ENCODE peak calls at places on chromosomes 16 and 17, in nine cellular contexts. One of them, this sample, is unnamed.

GRCh38 chr17:43888548-43888947 is 18.8 kb downstream of the MPP2 start:
- DNase-seq in naive thymus-derived CD8-positive, alpha-beta T cell: no peak
- DNase-seq in pancreas: no peak
- DNase-seq in PC-3: no peak
- DNase-seq in HEK293T: no peak
- DNase-seq in NCI-H1436: no peak
- DNase-seq in NCI-H226: no peak
- DNase-seq in memory B cell: no peak
- DNase-seq in GOT3: no peak
- DNase-seq in this sample: no peak

GRCh38 chr17:63019138-63019873 is 53.3 kb downstream of the TANC2 start:
- DNase-seq in naive thymus-derived CD8-positive, alpha-beta T cell: no peak
- DNase-seq in HEK293T: no peak
- DNase-seq in NCI-H1436: no peak
- DNase-seq in GOT3: no peak
- DNase-seq in pancreas: no peak
- DNase-seq in PC-3: no peak
- DNase-seq in NCI-H226: no peak
- DNase-seq in memory B cell: no peak
- DNase-seq in this sample: no peak

GRCh38 chr17:7281074-7281952 is at the start of gene SLC2A4:
- DNase-seq in GOT3: peak
- DNase-seq in NCI-H226: peak
- DNase-seq in naive thymus-derived CD8-positive, alpha-beta T cell: peak
- DNase-seq in memory B cell: peak
- DNase-seq in pancreas: peak
- DNase-seq in HEK293T: peak
- DNase-seq in PC-3: peak
- DNase-seq in NCI-H1436: peak
- DNase-seq in this sample: peak

GRCh38 chr16:69307091-69307490 is 4.1 kb upstream of the VPS4A start:
- DNase-seq in NCI-H1436: no peak
- DNase-seq in pancreas: no peak
- DNase-seq in naive thymus-derived CD8-positive, alpha-beta T cell: no peak
- DNase-seq in HEK293T: no peak
- DNase-seq in PC-3: no peak
- DNase-seq in NCI-H226: no peak
- DNase-seq in memory B cell: no peak
- DNase-seq in GOT3: no peak
- DNase-seq in this sample: no peak

GRCh38 chr17:7356779-7357178 is 1.8 kb downstream of the TMEM95 start:
- DNase-seq in memory B cell: no peak
- DNase-seq in pancreas: no peak
- DNase-seq in NCI-H226: no peak
- DNase-seq in GOT3: no peak
- DNase-seq in PC-3: no peak
- DNase-seq in NCI-H1436: no peak
- DNase-seq in naive thymus-derived CD8-positive, alpha-beta T cell: no peak
- DNase-seq in HEK293T: no peak
- DNase-seq in this sample: no peak

GRCh38 chr17:65345261-65346060 is 208.3 kb downstream of the RGS9 start:
- DNase-seq in PC-3: no peak
- DNase-seq in NCI-H226: no peak
- DNase-seq in NCI-H1436: no peak
- DNase-seq in GOT3: no peak
- DNase-seq in HEK293T: no peak
- DNase-seq in memory B cell: no peak
- DNase-seq in pancreas: no peak
- DNase-seq in naive thymus-derived CD8-positive, alpha-beta T cell: peak
- DNase-seq in this sample: no peak

GRCh38 chr16:20857281-20857680 is 42.9 kb downstream of the DCUN1D3 start:
- DNase-seq in pancreas: no peak
- DNase-seq in HEK293T: no peak
- DNase-seq in naive thymus-derived CD8-positive, alpha-beta T cell: no peak
- DNase-seq in memory B cell: no peak
- DNase-seq in NCI-H1436: no peak
- DNase-seq in GOT3: no peak
- DNase-seq in NCI-H226: no peak
- DNase-seq in PC-3: no peak
- DNase-seq in this sample: no peak

GRCh38 chr16:31148281-31148728 is 1.6 kb downstream of the PRSS36 start:
- DNase-seq in pancreas: peak
- DNase-seq in NCI-H226: no peak
- DNase-seq in GOT3: no peak
- DNase-seq in PC-3: no peak
- DNase-seq in HEK293T: no peak
- DNase-seq in memory B cell: no peak
- DNase-seq in naive thymus-derived CD8-positive, alpha-beta T cell: no peak
- DNase-seq in NCI-H1436: no peak
- DNase-seq in this sample: no peak

GRCh38 chr17:36506831-36507230 is 20.4 kb downstream of the ZNHIT3 start:
- DNase-seq in naive thymus-derived CD8-positive, alpha-beta T cell: no peak
- DNase-seq in PC-3: no peak
- DNase-seq in GOT3: no peak
- DNase-seq in NCI-H226: no peak
- DNase-seq in pancreas: no peak
- DNase-seq in NCI-H1436: no peak
- DNase-seq in HEK293T: no peak
- DNase-seq in memory B cell: no peak
- DNase-seq in this sample: no peak

GRCh38 chr17:79083191-79083971 is 8.8 kb downstream of the ENGASE start:
- DNase-seq in NCI-H226: no peak
- DNase-seq in pancreas: no peak
- DNase-seq in HEK293T: no peak
- DNase-seq in naive thymus-derived CD8-positive, alpha-beta T cell: no peak
- DNase-seq in memory B cell: no peak
- DNase-seq in PC-3: no peak
- DNase-seq in GOT3: no peak
- DNase-seq in NCI-H1436: no peak
- DNase-seq in this sample: no peak

GRCh38 chr17:19397556-19398041 is 10.6 kb upstream of the MFAP4 start:
- DNase-seq in PC-3: no peak
- DNase-seq in naive thymus-derived CD8-positive, alpha-beta T cell: no peak
- DNase-seq in NCI-H226: no peak
- DNase-seq in pancreas: no peak
- DNase-seq in NCI-H1436: no peak
- DNase-seq in memory B cell: no peak
- DNase-seq in HEK293T: no peak
- DNase-seq in GOT3: no peak
- DNase-seq in this sample: peak

GRCh38 chr17:27322690-27323508 is 29.0 kb downstream of the WSB1 start:
- DNase-seq in NCI-H226: no peak
- DNase-seq in memory B cell: no peak
- DNase-seq in PC-3: no peak
- DNase-seq in HEK293T: no peak
- DNase-seq in GOT3: no peak
- DNase-seq in pancreas: no peak
- DNase-seq in naive thymus-derived CD8-positive, alpha-beta T cell: no peak
- DNase-seq in NCI-H1436: no peak
- DNase-seq in this sample: no peak

GRCh38 chr17:81085420-81085911 is 50.5 kb downstream of the BAIAP2 start:
- DNase-seq in PC-3: no peak
- DNase-seq in memory B cell: no peak
- DNase-seq in HEK293T: no peak
- DNase-seq in NCI-H1436: no peak
- DNase-seq in pancreas: no peak
- DNase-seq in naive thymus-derived CD8-positive, alpha-beta T cell: no peak
- DNase-seq in GOT3: no peak
- DNase-seq in NCI-H226: no peak
- DNase-seq in this sample: no peak

GRCh38 chr17:78826426-78826825 is 14.2 kb downstream of the USP36 start:
- DNase-seq in naive thymus-derived CD8-positive, alpha-beta T cell: no peak
- DNase-seq in NCI-H1436: no peak
- DNase-seq in memory B cell: no peak
- DNase-seq in HEK293T: no peak
- DNase-seq in GOT3: no peak
- DNase-seq in pancreas: no peak
- DNase-seq in NCI-H226: no peak
- DNase-seq in PC-3: no peak
- DNase-seq in this sample: no peak

GRCh38 chr17:49101054-49101534 is 31.5 kb upstream of the B4GALNT2 start:
- DNase-seq in GOT3: no peak
- DNase-seq in HEK293T: no peak
- DNase-seq in naive thymus-derived CD8-positive, alpha-beta T cell: no peak
- DNase-seq in NCI-H1436: no peak
- DNase-seq in NCI-H226: peak
- DNase-seq in memory B cell: no peak
- DNase-seq in pancreas: no peak
- DNase-seq in PC-3: peak
- DNase-seq in this sample: no peak

GRCh38 chr16:70759666-70760065 is 41.3 kb downstream of the VAC14 start:
- DNase-seq in naive thymus-derived CD8-positive, alpha-beta T cell: no peak
- DNase-seq in NCI-H226: no peak
- DNase-seq in memory B cell: no peak
- DNase-seq in PC-3: no peak
- DNase-seq in HEK293T: no peak
- DNase-seq in NCI-H1436: no peak
- DNase-seq in pancreas: no peak
- DNase-seq in GOT3: no peak
- DNase-seq in this sample: no peak

GRCh38 chr17:18182978-18183333 is 672 bp upstream of the ALKBH5 start:
- DNase-seq in NCI-H1436: peak
- DNase-seq in HEK293T: peak
- DNase-seq in NCI-H226: peak
- DNase-seq in memory B cell: peak
- DNase-seq in PC-3: peak
- DNase-seq in GOT3: peak
- DNase-seq in pancreas: peak
- DNase-seq in naive thymus-derived CD8-positive, alpha-beta T cell: no peak
- DNase-seq in this sample: peak

This sample was measured in MM.1S.